ENCODE peak calls at places on chromosomes 13 and 19, in six cellular contexts. O is GM12891, Z is HepG2, F is GM12878, X is H1, D is K562. Y is an unnamed sample.

GRCh38 chr19:35222373-35223005 is 6.0 kb downstream of the FAM187B start:
- DNase-seq in O (no peak), Z (no peak), F (no peak), X (no peak), D (no peak), Y (no peak)

GRCh38 chr19:18029617-18030338 is 21.8 kb downstream of the ARRDC2 start:
- DNase-seq in O (no peak), Z (peak; percentile 79), F (no peak), X (no peak), D (peak; percentile 32), Y (no peak)

GRCh38 chr13:75308222-75308621 is 173.7 kb downstream of the TBC1D4 start:
- DNase-seq in O (no peak), Z (no peak), F (no peak), X (no peak), D (no peak), Y (no peak)

GRCh38 chr13:30880756-30881155 is 25.3 kb upstream of the MEDAG start:
- DNase-seq in O (no peak), Z (peak; percentile 37), F (no peak), X (no peak), D (no peak), Y (no peak)

GRCh38 chr19:52211203-52211602 is 21.4 kb downstream of the PPP2R1A start:
- DNase-seq in O (no peak), Z (no peak), F (no peak), X (no peak), D (no peak), Y (no peak)

GRCh38 chr13:54174001-54174400 is 1145.4 kb downstream of the OLFM4 start:
- DNase-seq in O (no peak), Z (no peak), F (no peak), X (no peak), D (no peak), Y (no peak)

GRCh38 chr19:53917356-53917755 is 8.3 kb downstream of the CACNG7 start:
- DNase-seq in O (no peak), Z (no peak), F (no peak), X (no peak), D (no peak), Y (no peak)

GRCh38 chr13:36360863-36361262 is 14.7 kb upstream of the SPART start:
- DNase-seq in O (no peak), Z (no peak), F (no peak), X (no peak), D (no peak), Y (no peak)

GRCh38 chr13:92967923-92968322 is 258.7 kb upstream of the GPC6 start:
- DNase-seq in O (no peak), Z (peak; percentile 18), F (no peak), X (no peak), D (no peak), Y (no peak)

GRCh38 chr13:43008591-43008990 is 14.8 kb upstream of the DNAJC15 start:
- DNase-seq in O (no peak), Z (no peak), F (no peak), X (no peak), D (no peak), Y (no peak)

GRCh38 chr19:31347828-31348314 is 1.4 kb downstream of the TSHZ3 start:
- DNase-seq in O (no peak), Z (no peak), F (no peak), X (no peak), D (no peak), Y (no peak)

GRCh38 chr13:26614721-26615120 is 57.2 kb downstream of the WASF3 start:
- DNase-seq in O (no peak), Z (no peak), F (no peak), X (no peak), D (no peak), Y (no peak)
- TF ChIP-seq POLR2A in O (no peak), Z (no peak), F (no peak), X (no peak), D (no peak), Y (no peak)

DNA sequence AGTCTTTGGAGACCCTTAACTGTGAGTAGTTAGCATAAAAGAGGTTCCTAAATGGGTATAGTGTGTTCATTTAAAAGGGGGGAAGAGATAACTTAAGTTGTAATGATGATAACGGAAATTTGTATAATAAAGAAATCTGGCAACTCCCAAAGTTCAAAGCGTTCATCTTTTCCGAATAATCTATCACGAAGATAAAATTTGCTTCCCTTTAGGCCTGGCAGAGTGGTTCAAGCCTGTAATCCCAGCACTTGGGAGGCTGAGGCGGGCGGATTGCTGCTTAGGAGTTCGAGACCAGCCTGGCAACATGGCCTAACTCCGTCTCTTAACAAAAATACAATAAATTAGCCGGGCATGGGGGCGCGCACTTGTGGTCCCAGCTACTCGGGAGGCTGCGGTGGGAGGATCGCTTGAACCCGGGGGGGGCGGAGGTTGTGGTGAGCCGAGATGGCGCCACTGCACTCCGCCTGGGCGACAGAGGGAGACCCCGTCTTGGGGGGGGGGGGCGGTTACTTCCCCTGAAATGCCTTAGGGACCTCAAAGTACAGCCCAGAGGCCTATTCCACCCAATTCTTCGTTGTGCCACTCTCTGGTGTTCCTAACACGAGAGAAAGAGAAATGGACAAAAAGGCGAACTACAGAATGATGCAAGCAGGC is 888 bp downstream of the N4BP2L2 start:
- DNase-seq in O (no peak), Z (no peak), F (no peak), X (peak; percentile 53), D (peak; percentile 10), Y (no peak)
- TF ChIP-seq TAF1 in O (no peak), Z (no peak), F (no peak), X (peak; percentile 29), D (no peak), Y (peak; percentile 28)

DNA sequence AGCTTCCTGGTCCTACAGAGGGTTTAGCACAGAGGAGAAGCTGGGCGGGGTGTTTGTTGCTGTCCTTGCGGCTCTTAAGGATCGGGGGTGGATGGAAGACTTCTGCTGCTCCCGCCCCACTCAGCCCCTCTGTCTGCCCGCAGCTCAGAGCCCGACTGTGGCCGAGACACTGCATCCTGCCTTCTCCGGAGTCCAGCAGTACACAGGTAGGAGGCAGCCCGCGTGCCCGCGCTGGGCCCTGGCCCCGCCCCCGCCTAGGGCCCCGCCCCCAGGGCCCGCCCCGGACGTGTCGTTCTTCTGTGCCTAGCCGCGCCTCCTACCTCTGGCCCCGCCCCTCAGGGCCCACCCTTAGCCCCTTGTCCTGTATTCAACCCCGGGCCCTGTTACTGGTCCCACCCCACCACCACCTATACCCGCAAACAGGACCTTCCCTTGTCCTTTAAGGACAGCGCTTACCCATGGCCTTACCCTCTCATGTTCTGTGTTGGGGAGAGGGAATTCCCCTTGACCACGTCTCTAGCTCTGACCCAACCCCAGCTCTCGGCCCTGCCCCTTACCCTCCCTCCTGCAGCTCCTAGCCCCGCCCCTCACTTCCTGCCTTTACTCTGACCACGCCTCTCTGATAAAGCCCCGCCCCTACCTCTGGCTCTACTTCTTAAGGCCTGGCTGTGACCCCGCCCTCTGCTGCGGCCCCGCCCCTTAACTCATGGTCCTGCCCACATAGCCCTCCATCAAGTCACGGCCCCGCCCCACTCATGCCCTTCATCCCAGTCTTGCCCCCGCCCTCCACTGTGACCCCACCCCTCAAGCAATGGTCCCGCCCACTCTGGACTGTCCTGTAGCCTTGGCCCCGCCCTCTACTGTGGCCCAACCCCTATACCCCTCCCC is 60.5 kb downstream of the CELF5 start:
- DNase-seq in O (peak; percentile 53), Z (peak; percentile 87), F (no peak), X (peak; percentile 100), D (peak; percentile 89), Y (no peak)
- TF ChIP-seq POLR2A in O (no peak), Z (peak; percentile 75), F (no peak), X (peak; percentile 81), D (peak; percentile 78), Y (no peak)

DNA sequence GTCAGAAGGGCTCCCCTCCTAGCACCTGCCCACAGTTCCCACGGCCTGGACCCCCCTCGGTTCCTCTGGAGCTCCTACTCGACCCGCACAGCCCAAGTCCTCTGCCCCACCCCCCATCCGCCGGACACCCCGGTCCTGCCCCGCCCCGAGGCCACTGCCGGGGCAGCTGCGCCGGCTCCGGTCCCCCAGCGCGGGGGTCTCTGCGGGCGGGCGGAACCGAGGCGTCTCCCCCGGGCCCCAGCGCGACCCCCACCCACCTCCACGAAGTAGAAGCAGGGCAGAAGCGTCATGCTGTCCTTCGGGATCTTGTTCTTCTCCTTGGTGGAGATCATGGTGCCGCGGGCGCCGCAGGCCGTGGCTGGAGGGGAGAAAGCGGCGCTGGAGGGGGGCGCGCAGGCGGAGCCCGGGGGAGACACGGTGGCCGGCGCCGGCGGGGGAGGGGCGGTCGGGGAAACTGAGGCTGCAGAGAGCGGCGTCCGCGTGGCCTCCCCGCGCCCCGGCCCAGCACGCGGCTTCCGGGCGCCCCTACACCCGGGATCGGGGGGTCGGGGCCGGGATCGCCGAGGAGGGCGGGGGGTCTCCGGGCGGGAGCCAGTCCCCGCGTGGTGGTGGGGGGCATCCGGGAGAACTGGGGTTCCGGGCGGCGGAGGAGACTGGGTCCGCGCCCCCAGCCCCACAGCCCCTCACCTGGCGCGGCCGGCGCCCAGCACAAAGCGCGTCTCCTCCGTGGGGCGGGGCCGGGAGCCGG is at the start of gene PLPPR3:
- DNase-seq in O (no peak), Z (no peak), F (no peak), X (peak; percentile 75), D (peak; percentile 85), Y (no peak)
- TF ChIP-seq TAF1 in O (no peak), Z (no peak), F (no peak), X (peak; percentile 7), D (peak; percentile 38), Y (no peak)

DNA sequence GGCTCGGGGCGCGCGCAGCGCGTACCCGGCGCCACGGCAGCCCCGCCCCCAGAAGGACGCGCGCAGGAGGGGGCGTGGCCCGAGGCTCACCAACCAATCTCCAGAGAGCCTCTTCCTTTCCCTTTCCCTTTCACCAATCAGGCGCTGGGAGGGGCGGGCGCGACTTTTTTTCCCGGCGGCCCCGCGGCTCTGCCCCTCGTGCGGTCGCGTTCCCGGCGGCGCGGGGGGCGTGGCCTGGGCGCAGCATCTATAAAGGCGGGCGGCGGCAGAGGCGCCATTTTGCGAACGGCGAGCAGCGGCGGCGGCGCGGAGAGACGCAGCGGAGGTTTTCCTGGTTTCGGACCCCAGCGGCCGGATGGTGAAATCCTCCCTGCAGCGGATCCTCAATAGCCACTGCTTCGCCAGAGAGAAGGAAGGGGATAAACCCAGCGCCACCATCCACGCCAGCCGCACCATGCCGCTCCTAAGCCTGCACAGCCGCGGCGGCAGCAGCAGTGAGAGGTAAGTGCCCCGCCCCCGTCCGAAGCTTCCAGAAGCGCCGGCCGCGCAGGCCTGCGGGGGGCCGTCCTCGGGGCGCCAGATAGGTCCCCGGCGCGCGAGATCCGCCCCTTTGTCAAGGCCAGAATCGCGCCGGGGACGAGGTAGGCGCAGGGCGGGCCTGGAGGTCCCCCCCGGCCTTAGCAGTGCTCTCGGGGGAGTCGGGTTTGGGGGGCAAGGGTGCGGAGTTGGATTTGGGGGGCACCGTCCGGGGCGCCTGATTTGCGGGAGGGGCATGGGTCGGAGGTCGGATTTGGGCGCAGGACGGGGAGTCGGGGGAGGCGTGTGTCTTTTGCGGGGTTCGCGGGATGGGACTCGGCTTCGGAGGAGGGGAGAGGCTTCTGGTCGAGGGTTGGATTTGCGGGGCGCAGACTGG is 12.5 kb downstream of the PEAK3 start:
- DNase-seq in O (peak; percentile 98), Z (peak; percentile 91), F (peak; percentile 66), X (peak; percentile 100), D (peak; percentile 94), Y (peak; percentile 98)
- TF ChIP-seq POLR2A in O (peak; percentile 95), Z (peak; percentile 98), F (peak; percentile 100), X (peak; percentile 99), D (peak; percentile 100), Y (peak; percentile 99)

GRCh38 chr13:37656247-37656940 is 57.8 kb upstream of the POSTN start:
- DNase-seq in O (no peak), Z (no peak), F (no peak), X (no peak), D (no peak), Y (no peak)
- TF ChIP-seq TAF1 in O (no peak), Z (no peak), F (no peak), X (no peak), D (no peak), Y (no peak)

Y was measured in GM12892.